ENCODE peak calls at places on chromosomes 12 and 14, in four cellular contexts. I is K562, E is HCT116, B is HepG2. L is an unnamed sample.
A peak's percentile ranks its signal among the peaks of the same experiment; 100 is the strongest.

GRCh38 chr14:62378057-62378456 is 615.8 kb downstream of the SNAPC1 start:
- DNase-seq in I (no peak), E (no peak), B (no peak), L (no peak)

GRCh38 chr14:61466249-61466904 is 145.0 kb downstream of the PRKCH start:
- DNase-seq in B (peak; percentile 69), E (no peak), I (no peak), L (no peak)

GRCh38 chr12:94831081-94831747 is 172.3 kb downstream of the NDUFA12 start:
- DNase-seq in B (no peak), E (no peak), I (no peak), L (no peak)

GRCh38 chr14:102205560-102205959 is 65.9 kb downstream of the WDR20 start:
- DNase-seq in I (no peak), B (no peak), E (no peak), L (no peak)

GRCh38 chr14:99231850-99232401 is 40.1 kb downstream of the BCL11B start:
- DNase-seq in I (no peak), E (peak; percentile 15), B (no peak), L (no peak)

GRCh38 chr12:121669525-121669908 is at the start of gene MORN3:
- DNase-seq in B (no peak), I (no peak), E (no peak), L (no peak)

GRCh38 chr14:104557766-104558165 is 21.8 kb upstream of the C14orf180 start:
- DNase-seq in E (no peak), I (no peak), B (no peak), L (no peak)

GRCh38 chr14:60327447-60328331 is 78.7 kb downstream of the PPM1A start:
- DNase-seq in I (no peak), E (no peak), B (no peak), L (no peak)

GRCh38 chr14:85482549-85482948 is 47.4 kb upstream of the FLRT2 start:
- DNase-seq in B (peak; percentile 71), E (no peak), I (no peak), L (no peak)

GRCh38 chr14:90705052-90705392 is 111.2 kb downstream of the TTC7B start:
- DNase-seq in E (no peak), I (no peak), B (no peak), L (no peak)

GRCh38 chr14:69247691-69248440 is 12.1 kb upstream of the GALNT16 start:
- DNase-seq in I (no peak), B (no peak), E (no peak), L (no peak)

GRCh38 chr12:63792333-63792732 is 12.6 kb downstream of the RXYLT1 start:
- DNase-seq in E (no peak), I (no peak), B (no peak), L (no peak)

GRCh38 chr12:28222959-28223662 is 32.9 kb downstream of the CCDC91 start:
- DNase-seq in E (no peak), I (no peak), B (no peak), L (no peak)

GRCh38 chr12:59808317-59808910 is 212.6 kb downstream of the SLC16A7 start:
- DNase-seq in I (peak; percentile 10), E (peak; percentile 13), B (peak; percentile 11), L (peak; percentile 18)

GRCh38 chr12:121095544-121096198 is 37.0 kb upstream of the P2RX7 start:
- DNase-seq in I (peak; percentile 78), B (peak; percentile 25), E (peak; percentile 48), L (peak; percentile 20)

GRCh38 chr12:93319523-93320045 is 58.1 kb upstream of the NUDT4 start:
- DNase-seq in I (no peak), E (no peak), B (no peak), L (no peak)

GRCh38 chr14:34851395-34851794 is 23.8 kb downstream of the BAZ1A start:
- DNase-seq in B (no peak), E (no peak), I (no peak), L (no peak)

GRCh38 chr12:59036973-59037807 is 116.9 kb upstream of the LRIG3 start:
- DNase-seq in B (no peak), E (no peak), I (no peak), L (no peak)

GRCh38 chr14:69376439-69376838 is 21.7 kb downstream of the ERH start:
- DNase-seq in E (no peak), I (no peak), B (peak; percentile 40), L (no peak)

GRCh38 chr12:127280393-127281275 is 986.3 kb upstream of the TMEM132C start:
- DNase-seq in I (peak; percentile 85), E (peak; percentile 62), B (peak; percentile 4), L (no peak)

GRCh38 chr12:127282786-127283565 is 984.0 kb upstream of the TMEM132C start:
- DNase-seq in B (no peak), E (no peak), I (no peak), L (no peak)

GRCh38 chr12:127273621-127274020 is 993.3 kb upstream of the TMEM132C start:
- DNase-seq in B (no peak), E (no peak), I (no peak), L (no peak)

GRCh38 chr12:127277882-127278281 is 989.1 kb upstream of the TMEM132C start:
- DNase-seq in B (no peak), I (no peak), E (no peak), L (no peak)

GRCh38 chr12:127278351-127278750 is 988.6 kb upstream of the TMEM132C start:
- DNase-seq in B (no peak), I (no peak), E (no peak), L (no peak)
- TF ChIP-seq TCF7L2 in B (no peak), I (no peak), E (no peak), L (no peak)

DNA sequence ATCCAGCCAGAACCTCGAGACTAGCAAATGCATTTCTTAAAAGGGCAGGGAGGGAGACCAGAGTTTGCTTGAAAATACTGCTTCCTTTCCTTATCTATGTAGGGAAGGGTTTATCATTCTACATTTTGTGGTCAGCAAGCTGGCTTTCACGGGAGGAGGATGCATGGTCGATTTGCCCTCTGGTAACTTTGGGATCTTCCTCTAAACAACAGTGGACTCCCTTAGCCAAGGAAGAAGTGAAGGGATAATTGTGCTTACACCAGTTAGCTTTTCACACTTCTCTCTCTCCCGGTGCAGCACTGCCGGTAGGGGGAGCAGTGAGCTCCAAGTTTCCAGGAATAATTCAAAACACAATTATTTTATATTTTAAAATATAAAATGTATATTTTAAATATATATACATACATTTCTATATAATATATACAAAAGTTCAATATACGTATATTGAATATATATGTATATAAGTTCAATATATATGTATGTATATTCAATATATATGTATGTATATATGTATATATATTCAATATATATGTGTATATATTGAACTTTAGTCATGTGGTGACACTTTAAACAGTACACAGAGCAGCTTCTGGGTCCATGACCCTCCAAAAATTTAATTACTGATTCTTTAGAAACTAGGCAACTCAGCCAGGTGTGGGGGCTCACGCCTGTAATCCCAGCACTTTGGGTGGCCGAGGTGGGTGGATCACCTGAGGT is 4.5 kb upstream of the ACACB start:
- DNase-seq in B (peak; percentile 45), I (peak; percentile 71), E (peak; percentile 24), L (no peak)
- TF ChIP-seq POLR2AphosphoS5 in B (no peak), I (no peak), E (no peak), L (no peak)

GRCh38 chr12:34301251-34302130 is 279.2 kb downstream of the ALG10 start:
- DNase-seq in I (no peak), E (no peak), B (no peak), L (no peak)
- H3K9me3 ChIP-seq in I (no peaks in the 10 kb centered on the region), E (no peaks in the 10 kb centered on the region), B (no peaks in the 10 kb centered on the region), L (no peaks in the 10 kb centered on the region)

GRCh38 chr14:33802737-33803136 is 148.1 kb downstream of the EGLN3 start:
- DNase-seq in I (no peak), B (no peak), E (no peak), L (no peak)

GRCh38 chr14:33809456-33809855 is 141.4 kb downstream of the EGLN3 start:
- DNase-seq in I (no peak), E (no peak), B (no peak), L (no peak)

GRCh38 chr14:33806905-33807304 is 144.0 kb downstream of the EGLN3 start:
- DNase-seq in B (no peak), E (no peak), I (no peak), L (no peak)

GRCh38 chr14:33808187-33808586 is 142.7 kb downstream of the EGLN3 start:
- DNase-seq in B (no peak), E (no peak), I (peak; percentile 9), L (no peak)

DNA sequence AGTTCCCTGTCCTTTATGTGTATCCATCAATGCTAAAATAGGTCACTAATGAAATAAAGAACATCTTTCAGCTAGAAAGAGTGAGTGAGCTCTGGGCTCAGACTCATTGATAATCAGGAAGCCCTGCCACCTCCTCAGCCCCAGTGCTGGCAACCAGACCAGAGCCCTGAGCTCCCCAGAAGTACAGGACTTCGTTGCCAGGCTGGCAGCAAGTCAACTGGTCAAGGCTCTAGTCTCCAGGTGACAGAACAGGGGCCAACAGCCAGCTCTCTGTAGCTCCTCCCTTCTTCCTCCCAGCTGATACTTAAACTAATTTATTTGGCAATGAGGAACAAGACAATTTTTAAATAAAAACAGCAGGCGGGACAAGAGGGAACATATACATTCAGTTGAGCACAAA is 145.3 kb downstream of the EGLN3 start:
- DNase-seq in B (no peak), E (no peak), I (no peak), L (no peak)
- TF ChIP-seq TCF7L2 in B (no peak), E (no peak), I (no peak), L (no peak)

GRCh38 chr14:50311337-50311973 is 574 bp downstream of the L2HGDH start:
- DNase-seq in B (peak; percentile 5), E (no peak), I (peak; percentile 29), L (no peak)

GRCh38 chr14:50312734-50313054 is 570 bp downstream of the DMAC2L start:
- DNase-seq in E (no peak), B (peak; percentile 42), I (no peak), L (no peak)

GRCh38 chr14:50310445-50310844 is 1.6 kb downstream of the L2HGDH start:
- DNase-seq in B (no peak), I (no peak), E (no peak), L (no peak)

GRCh38 chr14:50308363-50308762 is 3.7 kb downstream of the L2HGDH start:
- DNase-seq in B (peak; percentile 40), I (no peak), E (no peak), L (no peak)

GRCh38 chr14:50311974-50312733 is at the start of the genes DMAC2L and L2HGDH:
- DNase-seq in E (peak; percentile 88), I (peak; percentile 94), B (peak; percentile 91), L (peak; percentile 42)
- TF ChIP-seq POLR2AphosphoS5 in E (peak; percentile 87), I (no peak), B (peak; percentile 96), L (peak; percentile 86)

GRCh38 chr12:131383741-131384543 is 326.9 kb upstream of the SFSWAP start:
- DNase-seq in E (no peak), I (no peak), B (no peak), L (no peak)
- H3K9me3 ChIP-seq in E (no peaks in the 10 kb centered on the region), I (no peaks in the 10 kb centered on the region), B (no peaks in the 10 kb centered on the region), L (no peaks in the 10 kb centered on the region)

L was measured in Panc1.